ENCODE peak calls at places on chromosomes 6 and 20, in four cellular contexts. One of them, this sample, is unnamed.

GRCh38 chr6:112007805-112008204 is 46.1 kb upstream of the CCN6 start:
- DNase-seq in H1: no peak
- DNase-seq in GM12878: no peak
- DNase-seq in K562: no peak
- DNase-seq in this sample: no peak

GRCh38 chr20:62898970-62899632 is 27.2 kb downstream of the DIDO1 start:
- DNase-seq in H1: no peak
- DNase-seq in GM12878: no peak
- DNase-seq in K562: no peak
- DNase-seq in this sample: no peak

GRCh38 chr6:36368921-36369880 is 18.3 kb downstream of the ETV7 start:
- DNase-seq in H1: no peak
- DNase-seq in GM12878: no peak
- DNase-seq in K562: no peak
- DNase-seq in this sample: no peak

GRCh38 chr6:154458565-154459475 is 51.7 kb downstream of the CNKSR3 start:
- DNase-seq in H1: no peak
- DNase-seq in GM12878: no peak
- DNase-seq in K562: no peak
- DNase-seq in this sample: no peak

GRCh38 chr6:143778926-143779325 is 64.2 kb upstream of the LTV1 start:
- DNase-seq in H1: no peak
- DNase-seq in GM12878: no peak
- DNase-seq in K562: no peak
- DNase-seq in this sample: no peak

GRCh38 chr6:130843575-130844320 is 16.5 kb downstream of the SMLR1 start:
- DNase-seq in H1: no peak
- DNase-seq in GM12878: peak; percentile 9
- DNase-seq in K562: no peak
- DNase-seq in this sample: peak; percentile 74

GRCh38 chr20:45822863-45823262 is 4.2 kb downstream of the TNNC2 start:
- DNase-seq in H1: no peak
- DNase-seq in GM12878: no peak
- DNase-seq in K562: no peak
- DNase-seq in this sample: no peak

GRCh38 chr6:112501705-112502104 is 154.6 kb downstream of the RFPL4B start:
- DNase-seq in H1: no peak
- DNase-seq in GM12878: no peak
- DNase-seq in K562: no peak
- DNase-seq in this sample: no peak

GRCh38 chr20:9256359-9256758 is 187.5 kb downstream of the PLCB4 start:
- DNase-seq in H1: no peak
- DNase-seq in GM12878: no peak
- DNase-seq in K562: no peak
- DNase-seq in this sample: no peak

GRCh38 chr6:25384967-25385366 is 105.8 kb downstream of the CARMIL1 start:
- DNase-seq in H1: no peak
- DNase-seq in GM12878: no peak
- DNase-seq in K562: no peak
- DNase-seq in this sample: no peak

GRCh38 chr20:8151371-8151770 is 19.3 kb downstream of the PLCB1 start:
- DNase-seq in H1: no peak
- DNase-seq in GM12878: no peak
- DNase-seq in K562: no peak
- DNase-seq in this sample: no peak

GRCh38 chr6:154232013-154232920 is 124.3 kb downstream of the IPCEF1 start:
- DNase-seq in H1: no peak
- DNase-seq in GM12878: no peak
- DNase-seq in K562: no peak
- DNase-seq in this sample: no peak

GRCh38 chr6:35725081-35725708 is 11.6 kb upstream of the ARMC12 start:
- DNase-seq in H1: no peak
- DNase-seq in GM12878: no peak
- DNase-seq in K562: no peak
- DNase-seq in this sample: no peak

GRCh38 chr6:35931120-35931561 is 10.2 kb upstream of the SRPK1 start:
- DNase-seq in H1: peak; percentile 76
- DNase-seq in GM12878: no peak
- DNase-seq in K562: no peak
- DNase-seq in this sample: no peak

GRCh38 chr6:111552241-111552744 is 53.4 kb downstream of the TRAF3IP2 start:
- DNase-seq in H1: no peak
- DNase-seq in GM12878: no peak
- DNase-seq in K562: no peak
- DNase-seq in this sample: no peak

GRCh38 chr20:18971574-18971973 is 158.0 kb downstream of the SCP2D1 start:
- DNase-seq in H1: no peak
- DNase-seq in GM12878: no peak
- DNase-seq in K562: no peak
- DNase-seq in this sample: no peak

GRCh38 chr6:83853178-83853967 is at the start of gene RIPPLY2:
- DNase-seq in H1: peak; percentile 79
- DNase-seq in GM12878: no peak
- DNase-seq in K562: no peak
- DNase-seq in this sample: no peak

GRCh38 chr20:32672982-32673727 is 586 bp downstream of the C20orf203 start:
- DNase-seq in H1: no peak
- DNase-seq in GM12878: no peak
- DNase-seq in K562: no peak
- DNase-seq in this sample: no peak

GRCh38 chr20:10047427-10047826 is 12.6 kb downstream of the ANKEF1 start:
- DNase-seq in H1: peak; percentile 57
- DNase-seq in GM12878: no peak
- DNase-seq in K562: no peak
- DNase-seq in this sample: peak; percentile 39

GRCh38 chr6:100479180-100480035 is 14.7 kb upstream of the SIM1 start:
- DNase-seq in H1: no peak
- DNase-seq in GM12878: peak; percentile 34
- DNase-seq in K562: peak; percentile 53
- DNase-seq in this sample: peak; percentile 27

GRCh38 chr20:54020868-54021267 is 49.5 kb downstream of the BCAS1 start:
- DNase-seq in H1: no peak
- DNase-seq in GM12878: no peak
- DNase-seq in K562: no peak
- DNase-seq in this sample: no peak

GRCh38 chr6:146860583-146860982 is 261.8 kb downstream of the ADGB start:
- DNase-seq in H1: no peak
- DNase-seq in GM12878: no peak
- DNase-seq in K562: no peak
- DNase-seq in this sample: no peak

GRCh38 chr6:150741633-150742200 is 123.8 kb upstream of the MTHFD1L start:
- DNase-seq in H1: no peak
- DNase-seq in GM12878: no peak
- DNase-seq in K562: peak; percentile 24
- DNase-seq in this sample: peak; percentile 19

GRCh38 chr6:47206626-47207025 is 103.1 kb downstream of the TNFRSF21 start:
- DNase-seq in H1: no peak
- DNase-seq in GM12878: no peak
- DNase-seq in K562: no peak
- DNase-seq in this sample: no peak

GRCh38 chr6:37192669-37193068 is 22.7 kb downstream of the PIM1 start:
- DNase-seq in H1: no peak
- DNase-seq in GM12878: no peak
- DNase-seq in K562: no peak
- DNase-seq in this sample: no peak

GRCh38 chr20:15739056-15739455 is 834.2 kb downstream of the KIF16B start:
- DNase-seq in H1: no peak
- DNase-seq in GM12878: no peak
- DNase-seq in K562: no peak
- DNase-seq in this sample: no peak

GRCh38 chr20:43198607-43199006 is 8.9 kb upstream of the PTPRT start:
- DNase-seq in H1: no peak
- DNase-seq in GM12878: no peak
- DNase-seq in K562: no peak
- DNase-seq in this sample: no peak

GRCh38 chr6:30678964-30679726 is 6.3 kb upstream of the DHX16 start:
- DNase-seq in H1: peak; percentile 98
- DNase-seq in GM12878: no peak
- DNase-seq in K562: peak; percentile 84
- DNase-seq in this sample: peak; percentile 83

GRCh38 chr20:62636446-62636845 is 5.9 kb upstream of the SLCO4A1 start:
- DNase-seq in H1: no peak
- DNase-seq in GM12878: no peak
- DNase-seq in K562: no peak
- DNase-seq in this sample: no peak

GRCh38 chr6:112571486-112571885 is 224.4 kb downstream of the RFPL4B start:
- DNase-seq in H1: no peak
- DNase-seq in GM12878: no peak
- DNase-seq in K562: no peak
- DNase-seq in this sample: no peak

GRCh38 chr6:74581681-74582080 is 624.2 kb downstream of the COL12A1 start:
- DNase-seq in H1: no peak
- DNase-seq in GM12878: no peak
- DNase-seq in K562: no peak
- DNase-seq in this sample: no peak

GRCh38 chr6:56642366-56643261 is at the start of gene DST:
- DNase-seq in H1: no peak
- DNase-seq in GM12878: no peak
- DNase-seq in K562: no peak
- DNase-seq in this sample: peak; percentile 81

GRCh38 chr20:62238569-62239277 is 402 bp downstream of the OSBPL2 start:
- DNase-seq in H1: no peak
- DNase-seq in GM12878: no peak
- DNase-seq in K562: no peak
- DNase-seq in this sample: no peak

GRCh38 chr6:45514454-45514853 is 136.7 kb upstream of the SUPT3H start:
- DNase-seq in H1: no peak
- DNase-seq in GM12878: no peak
- DNase-seq in K562: no peak
- DNase-seq in this sample: no peak

GRCh38 chr6:42300185-42300584 is 82.5 kb upstream of the MRPS10 start:
- DNase-seq in H1: no peak
- DNase-seq in GM12878: no peak
- DNase-seq in K562: no peak
- DNase-seq in this sample: no peak

GRCh38 chr6:154071711-154072110 is 32.7 kb downstream of the OPRM1 start:
- DNase-seq in H1: no peak
- DNase-seq in GM12878: no peak
- DNase-seq in K562: no peak
- DNase-seq in this sample: no peak

GRCh38 chr6:121932071-121933009 is 467.1 kb upstream of the HSF2 start:
- DNase-seq in H1: peak; percentile 49
- DNase-seq in GM12878: no peak
- DNase-seq in K562: no peak
- DNase-seq in this sample: peak; percentile 10

GRCh38 chr6:113361014-113361645 is 496.0 kb upstream of the MARCKS start:
- DNase-seq in H1: no peak
- DNase-seq in GM12878: no peak
- DNase-seq in K562: no peak
- DNase-seq in this sample: peak; percentile 82

GRCh38 chr20:1171461-1172093 is 13.2 kb downstream of the TMEM74B start:
- DNase-seq in H1: peak; percentile 84
- DNase-seq in GM12878: no peak
- DNase-seq in K562: peak; percentile 69
- DNase-seq in this sample: peak; percentile 42

GRCh38 chr6:14212020-14212419 is 94.4 kb downstream of the CD83 start:
- DNase-seq in H1: no peak
- DNase-seq in GM12878: no peak
- DNase-seq in K562: no peak
- DNase-seq in this sample: no peak
- TF ChIP-seq USF2 in H1: no peak
- TF ChIP-seq USF2 in GM12878: no peak
- TF ChIP-seq USF2 in K562: no peak
- TF ChIP-seq USF2 in this sample: no peak

GRCh38 chr6:26554669-26555504 is 16.7 kb downstream of the HMGN4 start:
- DNase-seq in H1: peak; percentile 78
- DNase-seq in GM12878: no peak
- DNase-seq in K562: peak; percentile 31
- DNase-seq in this sample: peak; percentile 69

GRCh38 chr6:26553264-26553738 is 15.1 kb downstream of the HMGN4 start:
- DNase-seq in H1: peak; percentile 93
- DNase-seq in GM12878: no peak
- DNase-seq in K562: peak; percentile 80
- DNase-seq in this sample: peak; percentile 78

GRCh38 chr6:26555505-26556262 is 17.5 kb downstream of the HMGN4 start:
- DNase-seq in H1: peak; percentile 75
- DNase-seq in GM12878: no peak
- DNase-seq in K562: peak; percentile 26
- DNase-seq in this sample: no peak

GRCh38 chr6:26552640-26553189 is 14.5 kb downstream of the HMGN4 start:
- DNase-seq in H1: no peak
- DNase-seq in GM12878: no peak
- DNase-seq in K562: no peak
- DNase-seq in this sample: no peak

GRCh38 chr6:26553739-26554668 is 15.8 kb downstream of the HMGN4 start:
- DNase-seq in H1: peak; percentile 92
- DNase-seq in GM12878: no peak
- DNase-seq in K562: peak; percentile 62
- DNase-seq in this sample: peak; percentile 81
- TF ChIP-seq SRF in H1: no peak
- TF ChIP-seq SRF in GM12878: no peak
- TF ChIP-seq SRF in K562: no peak
- TF ChIP-seq SRF in this sample: no peak

GRCh38 chr6:105786890-105787655 is 299.1 kb upstream of the PRDM1 start:
- DNase-seq in H1: no peak
- DNase-seq in GM12878: peak; percentile 74
- DNase-seq in K562: no peak
- DNase-seq in this sample: no peak
- TF ChIP-seq USF2 in H1: no peak
- TF ChIP-seq USF2 in GM12878: no peak
- TF ChIP-seq USF2 in K562: no peak
- TF ChIP-seq USF2 in this sample: no peak

DNA sequence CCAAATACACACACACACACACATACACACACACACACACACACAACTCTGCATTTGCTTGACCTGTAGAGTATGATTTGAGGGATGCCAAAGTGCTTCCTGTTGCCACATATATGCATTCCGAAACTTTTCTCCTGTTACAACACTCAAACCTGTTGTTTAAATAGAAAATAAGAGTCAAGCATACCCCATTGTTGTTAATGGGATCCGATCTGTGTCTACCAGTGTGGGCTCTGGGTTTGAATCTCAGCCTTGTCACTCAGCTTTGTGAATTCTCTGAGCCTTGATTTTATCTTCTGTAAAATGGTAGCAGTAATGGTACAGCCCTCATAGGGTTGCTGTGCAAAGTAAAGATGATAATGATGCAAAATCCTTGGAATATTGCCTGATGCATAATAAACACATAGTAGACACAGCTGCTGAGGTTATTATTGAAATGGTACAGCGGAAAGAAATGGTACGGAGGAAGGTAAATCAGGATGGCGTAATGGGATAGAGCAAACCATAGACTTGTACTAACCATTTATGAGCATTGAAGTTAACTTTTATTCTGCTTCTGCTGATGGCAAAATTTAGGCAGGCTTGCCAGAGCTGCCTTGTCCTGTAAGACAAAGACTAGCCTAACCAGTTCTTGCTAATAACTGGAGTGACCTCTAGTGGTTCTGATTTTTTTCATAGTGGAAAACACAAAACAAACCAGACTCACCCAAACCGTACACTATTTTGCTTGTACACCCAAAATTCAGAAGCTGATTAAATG is 113.4 kb upstream of the PHACTR1 start:
- DNase-seq in H1: no peak
- DNase-seq in GM12878: no peak
- DNase-seq in K562: no peak
- DNase-seq in this sample: peak; percentile 43
- TF ChIP-seq SRF in H1: no peak
- TF ChIP-seq SRF in GM12878: no peak
- TF ChIP-seq SRF in K562: no peak
- TF ChIP-seq SRF in this sample: no peak